ENCODE peak calls at places on chromosomes 16 and 17, in four cellular contexts. Y, O, Q and P are unnamed samples.

GRCh38 chr16:27828671-27829070 is 234.8 kb downstream of the GSG1L start:
- DNase-seq in Y (no peak), O (no peak), Q (no peak), P (no peak)

GRCh38 chr17:38872671-38873385 is 3.0 kb downstream of the LASP1 start:
- DNase-seq in Y (no peak), O (no peak), Q (peak), P (peak)

GRCh38 chr16:8736123-8736680 is 61.2 kb downstream of the TMEM186 start:
- DNase-seq in Y (no peak), O (no peak), Q (no peak), P (no peak)

GRCh38 chr16:57624044-57624688 is 4.3 kb upstream of the ADGRG1 start:
- DNase-seq in Y (no peak), O (no peak), Q (no peak), P (no peak)

GRCh38 chr16:9941245-9941644 is 241.0 kb downstream of the GRIN2A start:
- DNase-seq in Y (no peak), O (no peak), Q (no peak), P (no peak)

GRCh38 chr17:39672522-39673334 is 4.5 kb downstream of the PNMT start:
- DNase-seq in Y (no peak), O (no peak), Q (no peak), P (no peak)

GRCh38 chr17:81190591-81190990 is 24.6 kb upstream of the AATK start:
- DNase-seq in Y (no peak), O (no peak), Q (no peak), P (no peak)

GRCh38 chr17:9247401-9247938 is 226.2 kb downstream of the NTN1 start:
- DNase-seq in Y (no peak), O (no peak), Q (no peak), P (no peak)

GRCh38 chr17:27768858-27769410 is 31.4 kb downstream of the NOS2 start:
- DNase-seq in Y (no peak), O (no peak), Q (no peak), P (no peak)

GRCh38 chr16:369866-370436 is 387 bp downstream of the MRPL28 start:
- DNase-seq in Y (no peak), O (peak), Q (peak), P (no peak)

GRCh38 chr17:75816693-75817092 is 27.5 kb downstream of the UNC13D start:
- DNase-seq in Y (no peak), O (no peak), Q (no peak), P (no peak)

GRCh38 chr16:89749637-89750036 is 28.3 kb downstream of the ZNF276 start:
- DNase-seq in Y (peak), O (no peak), Q (peak), P (no peak)

GRCh38 chr16:5722220-5722619 is 624.6 kb upstream of the EEF2KMT start:
- DNase-seq in Y (no peak), O (no peak), Q (no peak), P (no peak)

GRCh38 chr17:69047368-69048263 is 13.1 kb downstream of the ABCA9 start:
- DNase-seq in Y (peak), O (peak), Q (peak), P (peak)

GRCh38 chr16:84988328-84989080 is 22.8 kb downstream of the ZDHHC7 start:
- DNase-seq in Y (no peak), O (no peak), Q (no peak), P (no peak)

GRCh38 chr16:58472266-58472665 is 27.7 kb upstream of the NDRG4 start:
- DNase-seq in Y (no peak), O (no peak), Q (no peak), P (no peak)

GRCh38 chr17:42117397-42118125 is 3.6 kb downstream of the KAT2A start:
- DNase-seq in Y (no peak), O (no peak), Q (no peak), P (no peak)

GRCh38 chr16:88782454-88783390 is 2.3 kb downstream of the PIEZO1 start:
- DNase-seq in Y (no peak), O (peak), Q (no peak), P (no peak)

GRCh38 chr16:17377360-17378324 is 93.1 kb downstream of the XYLT1 start:
- DNase-seq in Y (no peak), O (no peak), Q (no peak), P (no peak)

GRCh38 chr17:66373944-66374817 is 71.8 kb downstream of the PRKCA start:
- DNase-seq in Y (no peak), O (peak), Q (no peak), P (no peak)

GRCh38 chr17:61766520-61766919 is 96.8 kb downstream of the BRIP1 start:
- DNase-seq in Y (no peak), O (no peak), Q (no peak), P (no peak)

GRCh38 chr16:84001726-84002125 is 33.7 kb downstream of the NECAB2 start:
- DNase-seq in Y (no peak), O (no peak), Q (no peak), P (no peak)

GRCh38 chr17:39867084-39867890 is 715 bp upstream of the ZPBP2 start:
- DNase-seq in Y (no peak), O (no peak), Q (no peak), P (no peak)

GRCh38 chr17:73797594-73798110 is 153.4 kb upstream of the SDK2 start:
- DNase-seq in Y (no peak), O (no peak), Q (no peak), P (peak)

GRCh38 chr16:61182416-61182815 is 853.8 kb downstream of the CDH8 start:
- DNase-seq in Y (no peak), O (no peak), Q (no peak), P (no peak)

GRCh38 chr17:38656959-38657823 is 17.6 kb downstream of the EPOP start:
- DNase-seq in Y (no peak), O (no peak), Q (no peak), P (no peak)

GRCh38 chr17:81295678-81296381 is 723 bp upstream of the SLC38A10 start:
- DNase-seq in Y (no peak), O (peak), Q (peak), P (peak)

GRCh38 chr17:73706858-73707257 is 62.6 kb upstream of the SDK2 start:
- DNase-seq in Y (no peak), O (no peak), Q (no peak), P (no peak)

GRCh38 chr17:41547378-41547841 is 19.3 kb upstream of the KRT19 start:
- DNase-seq in Y (no peak), O (no peak), Q (no peak), P (peak)

GRCh38 chr17:46964315-46965265 is 14.5 kb downstream of the RPRML start:
- DNase-seq in Y (no peak), O (peak), Q (no peak), P (no peak)

GRCh38 chr17:67403065-67403464 is 26.0 kb downstream of the PITPNC1 start:
- DNase-seq in Y (no peak), O (no peak), Q (no peak), P (no peak)

GRCh38 chr16:64437706-64438329 is 684.0 kb downstream of the CDH11 start:
- DNase-seq in Y (no peak), O (no peak), Q (no peak), P (no peak)

GRCh38 chr16:80231118-80231515 is 309.7 kb upstream of the DYNLRB2 start:
- DNase-seq in Y (no peak), O (no peak), Q (no peak), P (no peak)

GRCh38 chr17:73010414-73010813 is 82.1 kb downstream of the SLC39A11 start:
- DNase-seq in Y (no peak), O (no peak), Q (no peak), P (no peak)

GRCh38 chr17:73720187-73720834 is 76.1 kb upstream of the SDK2 start:
- DNase-seq in Y (no peak), O (no peak), Q (no peak), P (no peak)

GRCh38 chr16:23145186-23145585 is 4.1 kb downstream of the USP31 start:
- DNase-seq in Y (no peak), O (no peak), Q (no peak), P (no peak)

DNA sequence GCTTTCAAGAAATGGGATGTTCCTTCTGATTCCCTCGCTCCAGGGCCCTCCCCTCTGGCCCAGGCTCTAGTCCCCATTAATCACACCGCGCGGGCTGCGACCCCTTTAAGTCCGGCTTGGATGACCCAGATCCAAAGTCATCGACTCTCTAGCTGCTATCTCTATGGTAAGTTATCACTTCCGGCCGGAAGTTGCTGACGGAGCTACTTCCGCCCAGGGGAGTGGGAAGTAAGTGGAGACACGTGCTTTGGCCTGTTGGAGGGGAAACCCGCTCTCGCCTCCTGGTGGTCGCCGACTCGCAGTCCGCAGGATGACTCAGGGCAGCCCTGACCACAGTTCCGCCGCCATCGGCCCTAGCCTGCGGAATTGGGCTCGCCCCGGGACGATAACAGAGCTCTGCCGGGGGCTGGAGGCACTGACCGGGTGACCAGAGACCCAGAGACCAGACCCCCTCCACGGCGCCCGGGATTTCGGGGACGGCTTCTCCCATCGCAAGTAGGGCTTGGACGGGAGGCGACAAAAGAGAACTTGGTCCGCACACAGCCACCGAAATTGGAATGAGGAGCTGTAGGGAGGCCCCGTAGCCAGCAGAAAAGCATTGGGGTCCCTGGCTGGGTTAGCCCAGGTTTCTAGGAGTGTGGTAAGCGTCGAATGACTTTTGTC is 52.2 kb upstream of the SEC14L1 start:
- DNase-seq in Y (peak), O (peak), Q (peak), P (peak)
- TF ChIP-seq EP300 in Y (peak), O (peak), Q (peak), P (no peak)

GRCh38 chr17:57874434-57875108 is 24.7 kb upstream of the MRPS23 start:
- DNase-seq in Y (peak), O (no peak), Q (no peak), P (no peak)
- H3K4me3 ChIP-seq in Y (peak), O (no peak), Q (no peak), P (no peak)

DNA sequence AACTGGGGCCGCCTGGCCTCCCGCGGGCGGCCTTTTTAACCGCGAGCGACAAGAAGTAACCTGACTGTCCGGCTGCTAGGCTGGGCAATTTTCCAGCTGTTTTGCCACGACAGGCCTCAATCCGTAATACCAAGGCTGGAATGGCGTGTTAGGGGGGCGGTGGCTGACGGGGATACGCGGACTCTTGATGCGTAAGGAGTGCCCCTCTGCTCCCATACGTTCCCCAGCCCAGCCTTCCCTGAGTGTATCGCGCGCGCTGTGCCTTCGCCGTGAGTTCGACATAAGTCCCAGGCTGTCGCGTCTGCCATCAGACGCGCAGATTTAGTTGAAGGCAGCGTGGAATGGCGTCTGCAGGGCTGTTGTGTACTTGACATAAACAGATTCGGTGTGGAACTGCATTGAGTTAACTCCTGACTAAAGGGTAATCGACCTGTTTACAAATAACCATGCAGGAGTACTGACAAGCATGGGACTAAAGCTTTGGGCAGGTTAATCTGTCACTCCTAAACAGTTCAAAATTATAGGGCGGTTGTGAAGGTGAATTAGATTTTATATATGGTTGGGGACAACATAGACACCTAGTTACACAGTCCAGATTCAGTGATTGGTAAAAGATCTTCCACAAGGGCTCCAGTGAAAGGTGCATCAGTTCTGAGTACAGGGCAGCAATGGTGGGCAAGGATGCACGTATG is 16.6 kb upstream of the ERN1 start:
- DNase-seq in Y (peak), O (peak), Q (peak), P (peak)
- TF ChIP-seq POLR2A in Y (no peak), O (peak), Q (no peak), P (peak)

GRCh38 chr17:78313735-78314648 is 45.9 kb downstream of the SOCS3 start:
- DNase-seq in Y (no peak), O (peak), Q (peak), P (peak)
- TF ChIP-seq EP300 in Y (no peak), O (no peak), Q (peak), P (peak)

GRCh38 chr17:79811888-79812205 is 15.0 kb upstream of the CBX8 start:
- DNase-seq in Y (no peak), O (no peak), Q (no peak), P (no peak)

GRCh38 chr17:79814624-79814965 is 17.7 kb upstream of the CBX8 start:
- DNase-seq in Y (no peak), O (no peak), Q (no peak), P (no peak)

GRCh38 chr17:79812206-79812968 is 15.5 kb upstream of the CBX8 start:
- DNase-seq in Y (no peak), O (no peak), Q (no peak), P (no peak)

GRCh38 chr17:79813826-79814623 is 17.1 kb upstream of the CBX8 start:
- DNase-seq in Y (no peak), O (no peak), Q (no peak), P (no peak)

GRCh38 chr17:79812969-79813825 is 16.3 kb upstream of the CBX8 start:
- DNase-seq in Y (no peak), O (peak), Q (no peak), P (peak)
- H3K4me3 ChIP-seq in Y (peak), O (peak), Q (peak), P (peak)

GRCh38 chr17:55215711-55216110 is 49.0 kb upstream of the HLF start:
- DNase-seq in Y (no peak), O (no peak), Q (no peak), P (no peak)
- TF ChIP-seq POLR2A in Y (no peak), O (no peak), Q (no peak), P (no peak)

GRCh38 chr17:82872591-82873520 is 33.0 kb upstream of the ZNF750 start:
- DNase-seq in Y (no peak), O (no peak), Q (no peak), P (no peak)
- TF ChIP-seq EP300 in Y (no peak), O (no peak), Q (no peak), P (no peak)

GRCh38 chr17:59890720-59891119 is 2.0 kb downstream of the TUBD1 start:
- DNase-seq in Y (no peak), O (peak), Q (no peak), P (peak)

GRCh38 chr17:59892251-59892848 is 393 bp downstream of the TUBD1 start:
- DNase-seq in Y (no peak), O (no peak), Q (no peak), P (peak)

GRCh38 chr17:59892849-59893616 is at the start of the genes RPS6KB1 and TUBD1:
- DNase-seq in Y (peak), O (peak), Q (peak), P (peak)

GRCh38 chr17:59884861-59885260 is 7.9 kb downstream of the TUBD1 start:
- DNase-seq in Y (no peak), O (no peak), Q (no peak), P (no peak)

DNA sequence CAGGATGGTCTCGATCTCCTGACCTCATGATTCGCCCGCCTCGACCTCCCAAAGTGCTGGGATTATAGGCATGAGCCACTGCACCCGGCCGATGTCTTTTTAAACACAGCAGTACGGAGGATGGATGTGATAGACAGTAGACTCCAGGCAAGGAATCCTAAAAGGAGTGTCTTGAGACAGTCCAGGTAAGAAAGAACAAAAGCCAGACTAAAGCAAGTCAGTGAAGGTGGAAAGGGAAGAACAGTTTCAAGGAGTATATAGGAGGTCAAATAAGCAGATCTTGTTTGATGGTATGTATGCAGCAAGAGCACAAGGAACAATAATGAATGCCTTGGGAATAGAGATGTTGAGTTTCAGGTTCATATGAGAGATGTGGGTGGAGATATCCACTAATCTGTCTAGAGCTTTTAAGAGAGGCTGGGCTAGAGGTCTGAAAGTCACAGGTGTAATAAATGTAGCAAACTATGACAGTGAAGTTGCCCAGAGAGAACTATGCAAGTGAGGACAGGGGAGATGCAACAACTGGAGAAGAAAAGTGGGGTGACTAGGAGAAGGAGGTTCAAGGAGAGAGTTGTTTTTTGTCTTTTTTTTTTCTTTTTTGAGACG is 4.5 kb downstream of the TUBD1 start:
- DNase-seq in Y (no peak), O (no peak), Q (no peak), P (no peak)
- H3K4me3 ChIP-seq in Y (no peak), O (no peak), Q (no peak), P (no peak)

DNA sequence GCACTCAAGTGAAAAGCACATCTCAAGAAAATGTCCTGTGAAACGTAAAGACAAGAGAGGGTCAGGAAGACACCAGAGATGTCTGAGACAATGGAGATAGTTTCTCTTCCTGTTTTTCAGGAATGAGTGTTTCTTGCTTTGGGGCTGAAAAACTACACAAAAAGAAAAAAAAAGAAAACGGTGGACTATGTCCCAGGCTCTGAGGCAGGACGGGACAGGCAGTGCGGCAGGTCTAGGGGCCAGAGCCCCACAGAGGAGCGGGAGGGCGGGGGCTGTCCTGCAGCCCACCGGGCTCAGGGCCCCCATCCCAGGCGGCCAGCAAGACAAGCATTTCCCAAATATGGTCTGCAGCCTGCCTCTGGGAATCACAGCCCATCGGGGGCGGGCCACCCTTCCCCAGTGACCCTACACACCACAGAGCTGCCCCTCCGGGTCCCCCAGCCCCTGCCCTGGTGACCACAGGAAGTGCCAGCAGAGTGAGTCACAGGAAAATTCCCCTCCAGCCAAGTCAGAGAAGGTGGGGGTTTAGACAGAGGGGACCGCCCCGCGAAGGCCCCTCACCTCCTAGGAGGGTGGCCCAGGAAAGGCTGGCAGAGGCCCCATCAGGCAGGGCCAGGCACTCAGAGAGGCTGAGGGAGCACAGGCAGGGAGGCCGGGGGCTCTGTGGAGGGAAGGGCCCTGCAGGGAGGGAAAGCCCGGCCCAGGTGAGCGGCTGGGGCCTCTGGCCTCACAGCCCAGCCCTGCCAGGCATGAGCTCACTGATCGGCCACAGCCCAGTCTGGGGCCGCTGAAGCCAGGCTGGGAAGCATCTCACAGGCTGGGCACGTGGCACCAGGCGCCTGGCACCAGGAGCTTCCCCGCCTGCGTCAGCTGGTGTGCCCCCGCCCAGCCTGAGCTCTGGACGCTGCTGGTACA is 6.3 kb downstream of the BCAR1 start:
- DNase-seq in Y (no peak), O (no peak), Q (peak), P (peak)
- TF ChIP-seq POLR2A in Y (peak), O (no peak), Q (no peak), P (peak)

GRCh38 chr17:57391857-57392256 is 135.5 kb downstream of the MSI2 start:
- DNase-seq in Y (no peak), O (no peak), Q (no peak), P (no peak)
- TF ChIP-seq EP300 in Y (no peak), O (no peak), Q (no peak), P (no peak)